ENCODE peak calls at places on chromosomes 7 and 10, in eight cellular contexts. J is tibial nerve, K is adrenal gland, A is heart left ventricle, L is stomach, P is sigmoid colon, V is uterus, M is body of pancreas. F is an unnamed sample.

GRCh38 chr7:90272242-90272641 is 27.3 kb downstream of the CFAP69 start:
- DNase-seq in J (no peak), K (no peak), A (no peak), L (no peak), P (no peak), V (no peak), M (no peak), F (no peak)

GRCh38 chr7:153301908-153302307 is 542.4 kb downstream of the ACTR3B start:
- DNase-seq in J (no peak), K (no peak), A (no peak), L (no peak), P (no peak), V (no peak), M (no peak), F (no peak)

GRCh38 chr7:55499591-55499990 is 72.7 kb downstream of the VOPP1 start:
- DNase-seq in J (no peak), K (no peak), A (no peak), L (no peak), P (no peak), V (no peak), M (no peak), F (no peak)

GRCh38 chr10:3090914-3091313 is 23.6 kb downstream of the PFKP start:
- DNase-seq in J (no peak), K (peak; percentile 91), A (peak; percentile 49), L (peak; percentile 79), P (no peak), V (peak; percentile 43), M (peak; percentile 79), F (no peak)

GRCh38 chr7:65269150-65269856 is 104.4 kb upstream of the ZNF92 start:
- DNase-seq in J (no peak), K (peak; percentile 32), A (no peak), L (no peak), P (no peak), V (no peak), M (peak; percentile 24), F (no peak)

GRCh38 chr7:132650498-132650897 is 74.2 kb upstream of the PLXNA4 start:
- DNase-seq in J (no peak), K (no peak), A (no peak), L (no peak), P (no peak), V (no peak), M (no peak), F (no peak)

GRCh38 chr7:155715406-155715805 is 70.9 kb downstream of the RBM33 start:
- DNase-seq in J (no peak), K (no peak), A (no peak), L (no peak), P (no peak), V (no peak), M (no peak), F (no peak)

GRCh38 chr7:41825927-41826480 is 123.1 kb upstream of the INHBA start:
- DNase-seq in J (no peak), K (no peak), A (no peak), L (no peak), P (no peak), V (no peak), M (no peak), F (no peak)

GRCh38 chr10:50396491-50397311 is 145.4 kb upstream of the ASAH2 start:
- DNase-seq in J (no peak), K (no peak), A (no peak), L (no peak), P (no peak), V (no peak), M (no peak), F (no peak)

GRCh38 chr10:110773693-110774068 is 98.0 kb upstream of the PDCD4 start:
- DNase-seq in J (no peak), K (no peak), A (no peak), L (no peak), P (no peak), V (no peak), M (no peak), F (no peak)

GRCh38 chr10:104557966-104558365 is 83.1 kb upstream of the SORCS3 start:
- DNase-seq in J (no peak), K (no peak), A (no peak), L (no peak), P (peak; percentile 40), V (no peak), M (no peak), F (no peak)

GRCh38 chr10:107548301-107548700 is 383.8 kb upstream of the SORCS1 start:
- DNase-seq in J (no peak), K (no peak), A (no peak), L (no peak), P (no peak), V (no peak), M (no peak), F (no peak)

GRCh38 chr10:110865184-110865803 is 6.4 kb upstream of the PDCD4 start:
- DNase-seq in J (no peak), K (no peak), A (no peak), L (no peak), P (no peak), V (no peak), M (no peak), F (peak; percentile 57)

GRCh38 chr10:33111652-33112051 is 153.6 kb upstream of the ITGB1 start:
- DNase-seq in J (no peak), K (no peak), A (no peak), L (no peak), P (no peak), V (no peak), M (no peak), F (no peak)

GRCh38 chr10:33109788-33110469 is 151.9 kb upstream of the ITGB1 start:
- DNase-seq in J (no peak), K (no peak), A (no peak), L (no peak), P (no peak), V (no peak), M (no peak), F (no peak)

GRCh38 chr10:33107953-33108352 is 149.9 kb upstream of the ITGB1 start:
- DNase-seq in J (no peak), K (no peak), A (no peak), L (no peak), P (no peak), V (no peak), M (no peak), F (no peak)

GRCh38 chr10:33106767-33107166 is 148.7 kb upstream of the ITGB1 start:
- DNase-seq in J (no peak), K (no peak), A (no peak), L (no peak), P (no peak), V (no peak), M (no peak), F (no peak)

GRCh38 chr10:33109384-33109783 is 151.4 kb upstream of the ITGB1 start:
- DNase-seq in J (no peak), K (no peak), A (no peak), L (no peak), P (no peak), V (no peak), M (no peak), F (no peak)
- H3K4me1 ChIP-seq in J (no peaks in the 10 kb centered on the region), K (peaks cover 3% of the 10 kb centered on the region), A (no peaks in the 10 kb centered on the region), L (no peaks in the 10 kb centered on the region), P (no peaks in the 10 kb centered on the region), V (no peaks in the 10 kb centered on the region), M (no peaks in the 10 kb centered on the region), F (no peaks in the 10 kb centered on the region)

GRCh38 chr10:32142646-32143045 is 86.4 kb upstream of the KIF5B start:
- DNase-seq in J (no peak), K (no peak), A (no peak), L (no peak), P (no peak), V (no peak), M (no peak), F (no peak)

GRCh38 chr10:32141018-32141807 is 85.0 kb upstream of the KIF5B start:
- DNase-seq in J (no peak), K (no peak), A (peak; percentile 29), L (peak; percentile 33), P (no peak), V (no peak), M (peak; percentile 35), F (no peak)

GRCh38 chr10:32140403-32140802 is 84.2 kb upstream of the KIF5B start:
- DNase-seq in J (no peak), K (no peak), A (no peak), L (no peak), P (no peak), V (no peak), M (no peak), F (no peak)

GRCh38 chr10:32143302-32143847 is 87.2 kb upstream of the KIF5B start:
- DNase-seq in J (no peak), K (no peak), A (no peak), L (no peak), P (no peak), V (no peak), M (no peak), F (no peak)

DNA sequence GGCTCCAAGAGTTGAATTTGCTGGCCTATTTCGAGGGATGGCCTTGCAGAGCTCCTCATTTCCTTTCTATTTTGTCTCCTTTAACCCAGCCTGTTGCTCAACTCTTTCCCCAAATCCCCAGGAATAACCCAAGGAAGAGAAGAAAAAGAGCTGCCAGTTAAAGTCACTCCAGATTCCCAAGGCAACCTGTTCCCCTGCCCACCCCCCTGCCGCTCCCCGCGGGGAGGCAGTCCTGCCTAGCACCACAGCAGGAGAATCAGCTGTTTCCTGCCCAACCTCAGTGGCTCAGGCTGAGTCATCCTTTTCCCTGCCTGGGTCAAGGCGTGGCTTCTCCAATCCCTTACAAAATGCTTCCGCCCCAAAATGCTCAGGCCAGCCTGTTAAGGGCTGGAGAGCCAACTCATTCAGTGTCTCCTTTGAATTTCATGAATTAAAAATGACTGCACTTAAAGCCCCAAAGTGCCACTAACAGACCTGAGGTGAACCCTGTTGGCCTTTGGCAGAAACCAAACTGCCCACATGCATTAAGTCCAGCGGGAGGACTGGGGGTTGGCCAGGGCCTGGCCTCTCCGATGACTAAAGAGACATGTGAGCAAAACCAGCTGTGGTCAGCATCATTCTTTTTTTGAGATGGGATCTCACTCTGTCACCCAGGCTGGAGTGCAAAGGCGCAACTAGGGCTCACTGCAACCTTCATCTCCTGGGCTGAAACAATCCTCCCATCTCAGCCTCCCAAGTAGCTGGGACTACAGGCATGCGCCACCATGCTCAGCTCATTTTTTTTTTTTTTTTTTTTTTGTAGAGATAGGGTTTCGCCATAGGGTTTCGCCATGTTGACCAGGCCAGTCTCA is 83.2 kb upstream of the KIF5B start:
- DNase-seq in J (peak; percentile 30), K (peak; percentile 95), A (peak; percentile 87), L (peak; percentile 68), P (peak; percentile 89), V (peak; percentile 75), M (peak; percentile 67), F (peak; percentile 94)
- TF ChIP-seq CTCF in J (no peak), K (no peak), A (peak; percentile 16), L (no peak), P (no peak), V (no peak), M (no peak), F (no peak)

GRCh38 chr10:86851329-86852207 is 95.1 kb downstream of the BMPR1A start:
- DNase-seq in J (no peak), K (peak; percentile 46), A (peak; percentile 21), L (no peak), P (no peak), V (peak; percentile 46), M (no peak), F (no peak)
- H3K4me1 ChIP-seq in J (no peaks in the 10 kb centered on the region), K (no peaks in the 10 kb centered on the region), A (peaks cover 13% of the 10 kb centered on the region), L (peaks cover 7% of the 10 kb centered on the region), P (no peaks in the 10 kb centered on the region), V (no peaks in the 10 kb centered on the region), M (no peaks in the 10 kb centered on the region), F (peaks cover 5% of the 10 kb centered on the region)

GRCh38 chr7:127254163-127254684 is 1.5 kb upstream of the GRM8 start:
- DNase-seq in J (no peak), K (no peak), A (no peak), L (no peak), P (no peak), V (no peak), M (no peak), F (no peak)
- TF ChIP-seq CTCF in J (no peak), K (no peak), A (no peak), L (no peak), P (no peak), V (no peak), M (no peak), F (no peak)